ENCODE peak calls at places on chromosomes 11 and 22, in ten cellular contexts. X, W, G, O, V, I, U, Y, S and B are unnamed samples.
A peak's percentile ranks its signal among the peaks of the same experiment; 100 is the strongest.

GRCh38 chr22:19942886-19943664 is 1.5 kb upstream of the TXNRD2 start:
- DNase-seq in V (peak; percentile 47), W (peak; percentile 24), Y (peak; percentile 84), U (no peak), O (no peak), X (no peak), G (no peak), S (no peak), I (peak; percentile 75), B (no peak)

GRCh38 chr11:85269109-85269508 is 358.0 kb downstream of the DLG2 start:
- DNase-seq in X (no peak), G (no peak), U (no peak), O (no peak), I (no peak), Y (no peak), W (no peak), V (no peak), S (no peak), B (no peak)

GRCh38 chr11:72220696-72221363 is 3.7 kb upstream of the INPPL1 start:
- DNase-seq in Y (no peak), W (no peak), U (no peak), O (no peak), V (no peak), G (peak; percentile 49), I (no peak), S (no peak), X (no peak), B (peak; percentile 32)

GRCh38 chr22:23225724-23226496 is 45.6 kb downstream of the BCR start:
- DNase-seq in W (peak; percentile 32), G (no peak), U (no peak), S (no peak), X (no peak), Y (peak; percentile 62), I (peak; percentile 91), O (peak; percentile 36), V (peak; percentile 71), B (no peak)

GRCh38 chr11:44279483-44279882 is 30.5 kb downstream of the ALX4 start:
- DNase-seq in Y (no peak), S (no peak), V (no peak), I (no peak), X (no peak), W (no peak), U (no peak), O (no peak), G (no peak), B (no peak)

GRCh38 chr11:130737041-130737830 is 179.0 kb downstream of the SNX19 start:
- DNase-seq in V (no peak), I (no peak), U (no peak), O (no peak), S (no peak), X (no peak), W (no peak), G (no peak), Y (no peak), B (no peak)

GRCh38 chr11:11845551-11845950 is 3.8 kb downstream of the USP47 start:
- DNase-seq in O (no peak), Y (no peak), X (no peak), S (no peak), G (no peak), V (no peak), U (no peak), W (no peak), I (no peak), B (no peak)

GRCh38 chr11:11293798-11294611 is 59.0 kb downstream of the CSNK2A3 start:
- DNase-seq in X (no peak), U (no peak), O (no peak), Y (no peak), G (no peak), I (no peak), S (no peak), W (no peak), V (no peak), B (no peak)

GRCh38 chr11:126457817-126458216 is 102.3 kb downstream of the ST3GAL4 start:
- DNase-seq in I (no peak), O (no peak), W (no peak), X (no peak), Y (no peak), U (no peak), S (no peak), G (no peak), V (no peak), B (no peak)